ENCODE peak calls at places on chromosomes 1 and 21, in four cellular contexts. One of them, this sample, is unnamed.

GRCh38 chr21:27759091-27759659 is 792.3 kb upstream of the ADAMTS5 start:
- DNase-seq in HCT116: no peak
- DNase-seq in transverse colon: peak
- DNase-seq in H1: peak
- DNase-seq in this sample: no peak

GRCh38 chr1:93666613-93667384 is 14.8 kb downstream of the BCAR3 start:
- DNase-seq in HCT116: no peak
- DNase-seq in transverse colon: no peak
- DNase-seq in H1: no peak
- DNase-seq in this sample: no peak

GRCh38 chr1:8706995-8707396 is 110.4 kb downstream of the RERE start:
- DNase-seq in HCT116: no peak
- DNase-seq in transverse colon: no peak
- DNase-seq in H1: no peak
- DNase-seq in this sample: no peak

GRCh38 chr1:204262506-204263239 is 48.9 kb upstream of the GOLT1A start:
- DNase-seq in HCT116: no peak
- DNase-seq in transverse colon: no peak
- DNase-seq in H1: no peak
- DNase-seq in this sample: no peak

GRCh38 chr21:33075128-33075527 is 5.2 kb downstream of the OLIG1 start:
- DNase-seq in HCT116: no peak
- DNase-seq in transverse colon: no peak
- DNase-seq in H1: no peak
- DNase-seq in this sample: no peak

GRCh38 chr1:209076688-209077087 is 506.8 kb upstream of the CAMK1G start:
- DNase-seq in HCT116: peak
- DNase-seq in transverse colon: peak
- DNase-seq in H1: no peak
- DNase-seq in this sample: no peak

GRCh38 chr1:198261886-198262285 is 105.1 kb downstream of the NEK7 start:
- DNase-seq in HCT116: no peak
- DNase-seq in transverse colon: no peak
- DNase-seq in H1: no peak
- DNase-seq in this sample: no peak

GRCh38 chr1:58505286-58505685 is 41.2 kb downstream of the OMA1 start:
- DNase-seq in HCT116: no peak
- DNase-seq in transverse colon: no peak
- DNase-seq in H1: no peak
- DNase-seq in this sample: no peak

GRCh38 chr1:148388260-148389026 is 94.7 kb downstream of the PPIAL4G start:
- DNase-seq in HCT116: peak
- DNase-seq in transverse colon: peak
- DNase-seq in H1: peak
- DNase-seq in this sample: peak

GRCh38 chr1:5768014-5768413 is 224.2 kb downstream of the NPHP4 start:
- DNase-seq in HCT116: no peak
- DNase-seq in transverse colon: no peak
- DNase-seq in H1: no peak
- DNase-seq in this sample: no peak

DNA sequence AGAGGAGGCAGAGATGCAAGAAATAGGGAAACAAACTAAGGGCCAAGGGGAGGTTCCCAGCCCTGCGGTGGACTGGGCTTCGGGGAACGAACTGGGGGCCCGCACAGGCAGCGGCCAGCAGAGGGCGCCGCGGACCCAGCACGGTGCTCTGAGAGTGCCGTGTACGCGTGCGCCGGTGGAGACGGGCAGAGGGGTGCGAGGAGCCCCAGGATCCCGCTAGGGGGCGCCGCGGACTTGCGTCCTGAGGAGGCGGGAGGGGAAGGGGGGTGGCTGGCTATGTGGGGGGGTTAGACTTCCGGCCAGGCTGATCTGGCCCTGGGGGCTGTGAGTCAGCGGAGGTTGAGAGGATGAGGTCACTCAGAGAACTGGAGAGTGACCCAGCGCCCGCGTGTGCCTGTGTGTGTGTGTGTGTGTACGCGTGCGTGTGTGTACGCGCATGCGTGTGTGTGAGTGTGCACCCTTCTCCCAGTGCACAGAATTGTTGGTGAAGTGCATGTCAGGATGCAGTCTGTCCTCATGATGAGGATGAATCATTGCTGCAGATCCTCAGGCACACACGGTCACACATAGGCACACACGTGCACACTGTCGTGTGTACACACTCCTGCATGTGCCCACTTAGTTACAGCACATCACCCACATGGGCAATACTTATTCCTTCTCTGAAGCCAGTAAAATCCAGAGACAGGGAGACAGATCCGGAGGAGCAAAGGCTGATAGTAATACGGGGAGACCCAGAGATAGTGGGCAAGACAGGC is 17.0 kb downstream of the NES start:
- DNase-seq in HCT116: peak
- DNase-seq in transverse colon: peak
- DNase-seq in H1: peak
- DNase-seq in this sample: peak
- TF ChIP-seq POLR2AphosphoS5 in HCT116: peak
- TF ChIP-seq POLR2AphosphoS5 in transverse colon: peak
- TF ChIP-seq POLR2AphosphoS5 in H1: no peak
- TF ChIP-seq POLR2AphosphoS5 in this sample: peak

GRCh38 chr1:26035959-26036755 is 9.8 kb downstream of the SLC30A2 start:
- DNase-seq in HCT116: peak
- DNase-seq in transverse colon: peak
- DNase-seq in H1: peak
- DNase-seq in this sample: peak
- TF ChIP-seq POLR2AphosphoS5 in HCT116: no peak
- TF ChIP-seq POLR2AphosphoS5 in transverse colon: no peak
- TF ChIP-seq POLR2AphosphoS5 in H1: no peak
- TF ChIP-seq POLR2AphosphoS5 in this sample: no peak

GRCh38 chr1:212467843-212468482 is 35.2 kb downstream of the NENF start:
- DNase-seq in HCT116: no peak
- DNase-seq in transverse colon: no peak
- DNase-seq in H1: no peak
- DNase-seq in this sample: no peak

GRCh38 chr1:212471891-212472675 is 39.4 kb downstream of the NENF start:
- DNase-seq in HCT116: no peak
- DNase-seq in transverse colon: no peak
- DNase-seq in H1: no peak
- DNase-seq in this sample: no peak

GRCh38 chr1:212466913-212467650 is 34.4 kb downstream of the NENF start:
- DNase-seq in HCT116: no peak
- DNase-seq in transverse colon: no peak
- DNase-seq in H1: no peak
- DNase-seq in this sample: no peak

GRCh38 chr1:212471286-212471685 is 38.6 kb downstream of the NENF start:
- DNase-seq in HCT116: no peak
- DNase-seq in transverse colon: no peak
- DNase-seq in H1: no peak
- DNase-seq in this sample: no peak

DNA sequence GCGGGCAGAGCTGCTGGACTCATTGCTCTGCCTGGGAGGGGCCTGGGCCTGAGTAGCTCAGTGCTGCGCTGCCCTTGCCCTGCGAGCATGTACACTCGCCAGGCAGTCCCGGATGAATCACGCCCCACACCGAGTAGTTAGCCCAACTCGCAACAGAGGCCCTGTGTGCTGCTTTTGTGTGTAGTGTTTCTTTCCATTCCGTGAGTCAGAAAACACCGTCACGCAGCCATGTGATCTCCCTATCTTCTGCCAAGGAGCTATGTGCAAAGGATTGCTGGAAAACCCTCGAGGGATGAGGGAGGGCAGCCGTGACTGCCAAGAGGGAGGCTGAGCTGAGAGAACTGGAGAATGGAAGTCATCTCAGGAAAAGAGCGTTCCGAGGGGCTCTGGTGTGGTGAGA is 37.3 kb downstream of the NENF start:
- DNase-seq in HCT116: peak
- DNase-seq in transverse colon: peak
- DNase-seq in H1: no peak
- DNase-seq in this sample: no peak
- TF ChIP-seq POLR2AphosphoS5 in HCT116: peak
- TF ChIP-seq POLR2AphosphoS5 in transverse colon: peak
- TF ChIP-seq POLR2AphosphoS5 in H1: no peak
- TF ChIP-seq POLR2AphosphoS5 in this sample: no peak

GRCh38 chr1:225860107-225860506 is 22.1 kb downstream of the TMEM63A start:
- DNase-seq in HCT116: no peak
- DNase-seq in transverse colon: no peak
- DNase-seq in H1: no peak
- DNase-seq in this sample: no peak

GRCh38 chr1:225855503-225856285 is 26.5 kb downstream of the TMEM63A start:
- DNase-seq in HCT116: no peak
- DNase-seq in transverse colon: no peak
- DNase-seq in H1: no peak
- DNase-seq in this sample: no peak

GRCh38 chr1:225859151-225859550 is 23.0 kb downstream of the TMEM63A start:
- DNase-seq in HCT116: no peak
- DNase-seq in transverse colon: no peak
- DNase-seq in H1: no peak
- DNase-seq in this sample: no peak

GRCh38 chr1:225860860-225861441 is 21.2 kb downstream of the TMEM63A start:
- DNase-seq in HCT116: no peak
- DNase-seq in transverse colon: no peak
- DNase-seq in H1: no peak
- DNase-seq in this sample: no peak

GRCh38 chr1:225857256-225857655 is 24.9 kb downstream of the TMEM63A start:
- DNase-seq in HCT116: no peak
- DNase-seq in transverse colon: no peak
- DNase-seq in H1: no peak
- DNase-seq in this sample: no peak
- TF ChIP-seq POLR2AphosphoS5 in HCT116: no peak
- TF ChIP-seq POLR2AphosphoS5 in transverse colon: no peak
- TF ChIP-seq POLR2AphosphoS5 in H1: no peak
- TF ChIP-seq POLR2AphosphoS5 in this sample: no peak

DNA sequence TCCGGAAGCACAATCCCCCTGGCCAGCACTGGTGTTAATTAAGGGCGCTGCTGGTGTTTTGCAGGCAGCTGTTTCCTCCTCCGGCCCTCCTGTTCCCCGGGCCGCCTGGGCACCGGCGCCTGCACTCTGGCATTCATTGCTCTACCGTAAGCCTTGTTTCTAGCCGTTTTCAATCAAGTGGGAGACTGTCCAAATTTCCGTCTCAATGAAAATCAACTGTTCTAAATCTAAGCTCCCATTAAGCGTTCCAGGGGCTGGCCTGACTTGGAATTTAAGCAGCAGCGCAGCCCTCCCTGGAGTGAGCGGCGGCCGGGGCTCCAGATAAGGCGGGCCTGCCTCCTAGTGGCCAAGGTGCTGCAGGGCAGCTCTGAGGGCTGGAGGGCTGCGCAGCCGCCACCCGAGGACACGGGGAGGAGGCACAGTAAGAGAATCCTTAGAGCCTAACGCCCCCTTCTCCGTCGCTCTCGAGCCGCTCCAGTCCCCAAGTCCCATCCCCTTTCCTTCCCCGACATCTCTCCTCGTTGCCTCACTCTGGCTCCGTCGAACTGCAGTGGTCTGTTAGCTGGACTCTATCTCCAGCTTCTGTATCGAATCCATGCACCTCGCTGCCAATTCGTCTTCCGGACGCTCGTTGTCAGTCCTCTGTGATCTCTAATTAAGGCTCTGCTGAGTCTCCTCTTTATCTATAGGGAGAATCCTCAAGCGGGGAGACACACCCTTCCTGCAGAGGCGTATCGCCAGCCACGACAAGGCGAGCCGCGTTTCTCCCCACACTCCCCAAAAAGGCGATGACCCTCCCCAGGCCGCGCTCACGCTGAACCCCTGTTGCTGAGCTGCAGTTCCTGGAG is 57.8 kb upstream of the LRRC8D start:
- DNase-seq in HCT116: peak
- DNase-seq in transverse colon: peak
- DNase-seq in H1: peak
- DNase-seq in this sample: peak
- TF ChIP-seq POLR2AphosphoS5 in HCT116: no peak
- TF ChIP-seq POLR2AphosphoS5 in transverse colon: no peak
- TF ChIP-seq POLR2AphosphoS5 in H1: no peak
- TF ChIP-seq POLR2AphosphoS5 in this sample: no peak